ENCODE peak calls at places on chromosome 16, in ten cellular contexts. P, Q, H, I, A, X, G, C, J and V are unnamed samples.
A peak's percentile ranks its signal among the peaks of the same experiment; 100 is the strongest.

GRCh38 chr16:86519649-86520316 is 9.5 kb downstream of the FOXF1 start:
- DNase-seq in P (no peak), Q (peak; percentile 40), H (no peak), I (peak; percentile 72), A (peak; percentile 37), X (peak; percentile 62), G (peak; percentile 62), C (peak; percentile 89), J (peak; percentile 51), V (peak; percentile 54)

GRCh38 chr16:78570409-78571141 is 471.1 kb downstream of the WWOX start:
- DNase-seq in P (no peak), Q (peak; percentile 30), H (no peak), I (no peak), A (no peak), X (no peak), G (no peak), C (no peak), J (no peak), V (no peak)

GRCh38 chr16:66592241-66592640 is 12.3 kb upstream of the CMTM3 start:
- DNase-seq in P (no peak), Q (no peak), H (no peak), I (no peak), A (no peak), X (no peak), G (no peak), C (no peak), J (no peak), V (no peak)

GRCh38 chr16:69626256-69626655 is 60.5 kb downstream of the NFAT5 start:
- DNase-seq in P (no peak), Q (no peak), H (no peak), I (peak; percentile 70), A (no peak), X (no peak), G (no peak), C (no peak), J (no peak), V (no peak)

GRCh38 chr16:53111078-53111776 is 56.4 kb downstream of the CHD9 start:
- DNase-seq in P (no peak), Q (no peak), H (no peak), I (peak; percentile 62), A (no peak), X (no peak), G (no peak), C (no peak), J (no peak), V (no peak)

GRCh38 chr16:24610421-24610765 is 71.0 kb downstream of the RBBP6 start:
- DNase-seq in P (no peak), Q (no peak), H (peak; percentile 58), I (peak; percentile 72), A (no peak), X (peak; percentile 41), G (peak; percentile 32), C (no peak), J (no peak), V (peak; percentile 45)

GRCh38 chr16:64236351-64236750 is 885.5 kb downstream of the CDH11 start:
- DNase-seq in P (no peak), Q (no peak), H (no peak), I (no peak), A (no peak), X (no peak), G (no peak), C (no peak), J (no peak), V (no peak)

GRCh38 chr16:56856876-56857447 is 8.0 kb upstream of the SLC12A3 start:
- DNase-seq in P (no peak), Q (no peak), H (no peak), I (no peak), A (no peak), X (no peak), G (no peak), C (no peak), J (no peak), V (no peak)

GRCh38 chr16:9050102-9050830 is 41.2 kb upstream of the HAPSTR1 start:
- DNase-seq in P (no peak), Q (peak; percentile 38), H (no peak), I (peak; percentile 26), A (no peak), X (no peak), G (no peak), C (no peak), J (no peak), V (no peak)

GRCh38 chr16:14196011-14196410 is 124.9 kb downstream of the MRTFB start:
- DNase-seq in P (no peak), Q (no peak), H (no peak), I (no peak), A (no peak), X (no peak), G (no peak), C (no peak), J (no peak), V (no peak)

GRCh38 chr16:3115011-3115410 is 2.6 kb downstream of the ZNF205 start:
- DNase-seq in P (no peak), Q (no peak), H (no peak), I (no peak), A (no peak), X (no peak), G (no peak), C (no peak), J (no peak), V (no peak)

GRCh38 chr16:30449116-30449435 is 3.4 kb upstream of the SEPHS2 start:
- DNase-seq in P (no peak), Q (no peak), H (no peak), I (no peak), A (no peak), X (no peak), G (no peak), C (no peak), J (no peak), V (no peak)

GRCh38 chr16:30697264-30698138 is 1.5 kb upstream of the SRCAP start:
- DNase-seq in P (peak; percentile 98), Q (no peak), H (no peak), I (peak; percentile 99), A (no peak), X (no peak), G (no peak), C (peak; percentile 99), J (no peak), V (no peak)

GRCh38 chr16:87033021-87033471 is 284.1 kb downstream of the C16orf95 start:
- DNase-seq in P (no peak), Q (no peak), H (peak; percentile 80), I (no peak), A (peak; percentile 46), X (no peak), G (no peak), C (no peak), J (no peak), V (no peak)

GRCh38 chr16:66054095-66054494 is 312.4 kb upstream of the CDH5 start:
- DNase-seq in P (no peak), Q (no peak), H (no peak), I (no peak), A (no peak), X (no peak), G (no peak), C (no peak), J (no peak), V (no peak)

GRCh38 chr16:4505356-4506153 is 29.4 kb downstream of the HMOX2 start:
- DNase-seq in P (no peak), Q (peak; percentile 94), H (peak; percentile 59), I (no peak), A (no peak), X (no peak), G (no peak), C (no peak), J (no peak), V (no peak)

GRCh38 chr16:73171901-73172619 is 124.1 kb upstream of the ZFHX3 start:
- DNase-seq in P (no peak), Q (no peak), H (no peak), I (no peak), A (no peak), X (peak; percentile 42), G (no peak), C (no peak), J (no peak), V (no peak)

GRCh38 chr16:48169896-48170295 is 14.1 kb upstream of the ABCC12 start:
- DNase-seq in P (no peak), Q (no peak), H (no peak), I (no peak), A (no peak), X (no peak), G (no peak), C (no peak), J (no peak), V (no peak)
- H3K4me3 ChIP-seq in P (no peak overlapping the region), Q (no peak overlapping the region), H (no peak overlapping the region), I (no peak overlapping the region), A (no peak overlapping the region), X (no peak overlapping the region), G (no peak overlapping the region), C (no peak overlapping the region), J (no peak overlapping the region), V (no peak overlapping the region)

GRCh38 chr16:20807822-20808207 is 1.5 kb downstream of the REXO5 start:
- DNase-seq in P (no peak), Q (no peak), H (no peak), I (no peak), A (no peak), X (no peak), G (no peak), C (no peak), J (no peak), V (peak; percentile 22)
- H3K27ac ChIP-seq in P (no peak overlapping the region), Q (no peak overlapping the region), H (no peak overlapping the region), I (no peak overlapping the region), A (no peak overlapping the region), X (no peak overlapping the region), G (no peak overlapping the region), C (no peak overlapping the region), J (no peak overlapping the region), V (no peak overlapping the region)

GRCh38 chr16:85463228-85463611 is 149.9 kb upstream of the GSE1 start:
- DNase-seq in P (no peak), Q (no peak), H (no peak), I (no peak), A (no peak), X (no peak), G (peak; percentile 59), C (no peak), J (no peak), V (no peak)

GRCh38 chr16:85460983-85461813 is 151.9 kb upstream of the GSE1 start:
- DNase-seq in P (no peak), Q (no peak), H (no peak), I (peak; percentile 82), A (peak; percentile 47), X (no peak), G (peak; percentile 83), C (no peak), J (peak; percentile 10), V (peak; percentile 52)

GRCh38 chr16:85463672-85464071 is 149.4 kb upstream of the GSE1 start:
- DNase-seq in P (no peak), Q (no peak), H (no peak), I (no peak), A (no peak), X (no peak), G (peak; percentile 62), C (no peak), J (no peak), V (peak; percentile 57)

GRCh38 chr16:85461814-85462404 is 151.2 kb upstream of the GSE1 start:
- DNase-seq in P (no peak), Q (no peak), H (no peak), I (peak; percentile 76), A (no peak), X (no peak), G (peak; percentile 70), C (peak; percentile 82), J (peak; percentile 10), V (no peak)

GRCh38 chr16:85462405-85463227 is 150.5 kb upstream of the GSE1 start:
- DNase-seq in P (no peak), Q (no peak), H (no peak), I (peak; percentile 52), A (no peak), X (peak; percentile 75), G (peak; percentile 67), C (no peak), J (no peak), V (no peak)
- H3K4me3 ChIP-seq in P (peak overlapping the region; percentile 42), Q (no peak overlapping the region), H (no peak overlapping the region), I (peak overlapping the region; percentile 53), A (peak overlapping the region; percentile 29), X (peak overlapping the region; percentile 25), G (peak overlapping the region; percentile 45), C (peak overlapping the region; percentile 32), J (peak overlapping the region; percentile 15), V (no peak overlapping the region)

GRCh38 chr16:12009922-12010321 is 33.4 kb downstream of the SNX29 start:
- DNase-seq in P (no peak), Q (peak; percentile 6), H (no peak), I (no peak), A (no peak), X (no peak), G (no peak), C (no peak), J (no peak), V (no peak)
- H3K27ac ChIP-seq in P (peak overlapping the region; percentile 25), Q (no peak overlapping the region), H (no peak overlapping the region), I (no peak overlapping the region), A (no peak overlapping the region), X (no peak overlapping the region), G (no peak overlapping the region), C (peak overlapping the region; percentile 28), J (no peak overlapping the region), V (peak overlapping the region; percentile 28)